ENCODE peak calls at places on chromosomes 1 and 21, in nine cellular contexts. One of them, this sample, is unnamed.

GRCh38 chr21:24225432-24225831 is 1381.8 kb downstream of the MRPL39 start:
- DNase-seq in GM19239: no peak
- DNase-seq in HS-5: peak
- DNase-seq in WERI-Rb-1: no peak
- DNase-seq in activated T-cell treated with anti-CD3 and anti-CD28 coated beads, Interleukin-2, amount 50 U/mL, for 72 hours: no peak
- DNase-seq in islet precursor cell: no peak
- DNase-seq in ACHN: no peak
- DNase-seq in stimulated activated CD4-positive, alpha-beta T cell treated with anti-CD3 and anti-CD28 coated beads, Interleukin-2, amount 100 ng/mL, for 24 hours: no peak
- DNase-seq in NT2/D1: no peak
- DNase-seq in this sample: no peak

GRCh38 chr1:166063701-166064100 is 103.1 kb downstream of the FAM78B start:
- DNase-seq in GM19239: no peak
- DNase-seq in HS-5: no peak
- DNase-seq in WERI-Rb-1: no peak
- DNase-seq in activated T-cell treated with anti-CD3 and anti-CD28 coated beads, Interleukin-2, amount 50 U/mL, for 72 hours: no peak
- DNase-seq in islet precursor cell: no peak
- DNase-seq in ACHN: no peak
- DNase-seq in stimulated activated CD4-positive, alpha-beta T cell treated with anti-CD3 and anti-CD28 coated beads, Interleukin-2, amount 100 ng/mL, for 24 hours: no peak
- DNase-seq in NT2/D1: no peak
- DNase-seq in this sample: no peak

GRCh38 chr1:240559781-240560180 is 52.2 kb downstream of the GREM2 start:
- DNase-seq in GM19239: no peak
- DNase-seq in HS-5: no peak
- DNase-seq in WERI-Rb-1: no peak
- DNase-seq in activated T-cell treated with anti-CD3 and anti-CD28 coated beads, Interleukin-2, amount 50 U/mL, for 72 hours: no peak
- DNase-seq in islet precursor cell: no peak
- DNase-seq in ACHN: no peak
- DNase-seq in stimulated activated CD4-positive, alpha-beta T cell treated with anti-CD3 and anti-CD28 coated beads, Interleukin-2, amount 100 ng/mL, for 24 hours: no peak
- DNase-seq in NT2/D1: no peak
- DNase-seq in this sample: no peak

GRCh38 chr1:227728059-227728891 is 6.8 kb downstream of the JMJD4 start:
- DNase-seq in GM19239: peak
- DNase-seq in HS-5: no peak
- DNase-seq in WERI-Rb-1: peak
- DNase-seq in activated T-cell treated with anti-CD3 and anti-CD28 coated beads, Interleukin-2, amount 50 U/mL, for 72 hours: peak
- DNase-seq in islet precursor cell: peak
- DNase-seq in ACHN: peak
- DNase-seq in stimulated activated CD4-positive, alpha-beta T cell treated with anti-CD3 and anti-CD28 coated beads, Interleukin-2, amount 100 ng/mL, for 24 hours: peak
- DNase-seq in NT2/D1: peak
- DNase-seq in this sample: peak

GRCh38 chr1:35832515-35832914 is 24.7 kb downstream of the AGO4 start:
- DNase-seq in GM19239: no peak
- DNase-seq in HS-5: no peak
- DNase-seq in WERI-Rb-1: no peak
- DNase-seq in activated T-cell treated with anti-CD3 and anti-CD28 coated beads, Interleukin-2, amount 50 U/mL, for 72 hours: no peak
- DNase-seq in islet precursor cell: no peak
- DNase-seq in ACHN: no peak
- DNase-seq in stimulated activated CD4-positive, alpha-beta T cell treated with anti-CD3 and anti-CD28 coated beads, Interleukin-2, amount 100 ng/mL, for 24 hours: no peak
- DNase-seq in NT2/D1: no peak
- DNase-seq in this sample: no peak

GRCh38 chr1:180577361-180577760 is 18.6 kb downstream of the OVAAL start:
- DNase-seq in GM19239: no peak
- DNase-seq in HS-5: no peak
- DNase-seq in WERI-Rb-1: no peak
- DNase-seq in activated T-cell treated with anti-CD3 and anti-CD28 coated beads, Interleukin-2, amount 50 U/mL, for 72 hours: no peak
- DNase-seq in islet precursor cell: no peak
- DNase-seq in ACHN: no peak
- DNase-seq in stimulated activated CD4-positive, alpha-beta T cell treated with anti-CD3 and anti-CD28 coated beads, Interleukin-2, amount 100 ng/mL, for 24 hours: no peak
- DNase-seq in NT2/D1: no peak
- DNase-seq in this sample: no peak

GRCh38 chr1:3472088-3472850 is 17.8 kb downstream of the ARHGEF16 start:
- DNase-seq in GM19239: no peak
- DNase-seq in HS-5: no peak
- DNase-seq in WERI-Rb-1: no peak
- DNase-seq in activated T-cell treated with anti-CD3 and anti-CD28 coated beads, Interleukin-2, amount 50 U/mL, for 72 hours: no peak
- DNase-seq in islet precursor cell: no peak
- DNase-seq in ACHN: no peak
- DNase-seq in stimulated activated CD4-positive, alpha-beta T cell treated with anti-CD3 and anti-CD28 coated beads, Interleukin-2, amount 100 ng/mL, for 24 hours: no peak
- DNase-seq in NT2/D1: no peak
- DNase-seq in this sample: no peak

GRCh38 chr1:170240409-170240808 is 94.7 kb downstream of the NTMT2 start:
- DNase-seq in GM19239: no peak
- DNase-seq in HS-5: no peak
- DNase-seq in WERI-Rb-1: no peak
- DNase-seq in activated T-cell treated with anti-CD3 and anti-CD28 coated beads, Interleukin-2, amount 50 U/mL, for 72 hours: no peak
- DNase-seq in islet precursor cell: no peak
- DNase-seq in ACHN: no peak
- DNase-seq in stimulated activated CD4-positive, alpha-beta T cell treated with anti-CD3 and anti-CD28 coated beads, Interleukin-2, amount 100 ng/mL, for 24 hours: no peak
- DNase-seq in NT2/D1: no peak
- DNase-seq in this sample: no peak

GRCh38 chr21:43984905-43985689 is 27.0 kb upstream of the TRAPPC10 start:
- DNase-seq in GM19239: no peak
- DNase-seq in HS-5: no peak
- DNase-seq in WERI-Rb-1: no peak
- DNase-seq in activated T-cell treated with anti-CD3 and anti-CD28 coated beads, Interleukin-2, amount 50 U/mL, for 72 hours: no peak
- DNase-seq in islet precursor cell: no peak
- DNase-seq in ACHN: no peak
- DNase-seq in stimulated activated CD4-positive, alpha-beta T cell treated with anti-CD3 and anti-CD28 coated beads, Interleukin-2, amount 100 ng/mL, for 24 hours: no peak
- DNase-seq in NT2/D1: no peak
- DNase-seq in this sample: no peak

GRCh38 chr1:221223281-221223680 is 344.0 kb downstream of the HLX start:
- DNase-seq in GM19239: no peak
- DNase-seq in HS-5: no peak
- DNase-seq in WERI-Rb-1: no peak
- DNase-seq in activated T-cell treated with anti-CD3 and anti-CD28 coated beads, Interleukin-2, amount 50 U/mL, for 72 hours: no peak
- DNase-seq in islet precursor cell: no peak
- DNase-seq in ACHN: no peak
- DNase-seq in stimulated activated CD4-positive, alpha-beta T cell treated with anti-CD3 and anti-CD28 coated beads, Interleukin-2, amount 100 ng/mL, for 24 hours: no peak
- DNase-seq in NT2/D1: no peak
- DNase-seq in this sample: no peak

GRCh38 chr1:95852483-95853070 is 618.6 kb downstream of the RWDD3 start:
- DNase-seq in GM19239: no peak
- DNase-seq in HS-5: no peak
- DNase-seq in WERI-Rb-1: no peak
- DNase-seq in activated T-cell treated with anti-CD3 and anti-CD28 coated beads, Interleukin-2, amount 50 U/mL, for 72 hours: no peak
- DNase-seq in islet precursor cell: no peak
- DNase-seq in ACHN: no peak
- DNase-seq in stimulated activated CD4-positive, alpha-beta T cell treated with anti-CD3 and anti-CD28 coated beads, Interleukin-2, amount 100 ng/mL, for 24 hours: no peak
- DNase-seq in NT2/D1: no peak
- DNase-seq in this sample: no peak

GRCh38 chr1:165290143-165290542 is 66.4 kb downstream of the LMX1A start:
- DNase-seq in GM19239: no peak
- DNase-seq in HS-5: no peak
- DNase-seq in WERI-Rb-1: no peak
- DNase-seq in activated T-cell treated with anti-CD3 and anti-CD28 coated beads, Interleukin-2, amount 50 U/mL, for 72 hours: no peak
- DNase-seq in islet precursor cell: no peak
- DNase-seq in ACHN: no peak
- DNase-seq in stimulated activated CD4-positive, alpha-beta T cell treated with anti-CD3 and anti-CD28 coated beads, Interleukin-2, amount 100 ng/mL, for 24 hours: no peak
- DNase-seq in NT2/D1: no peak
- DNase-seq in this sample: no peak

GRCh38 chr1:24551290-24551859 is 4.5 kb upstream of the NCMAP start:
- DNase-seq in GM19239: no peak
- DNase-seq in HS-5: no peak
- DNase-seq in WERI-Rb-1: no peak
- DNase-seq in activated T-cell treated with anti-CD3 and anti-CD28 coated beads, Interleukin-2, amount 50 U/mL, for 72 hours: no peak
- DNase-seq in islet precursor cell: no peak
- DNase-seq in ACHN: no peak
- DNase-seq in stimulated activated CD4-positive, alpha-beta T cell treated with anti-CD3 and anti-CD28 coated beads, Interleukin-2, amount 100 ng/mL, for 24 hours: no peak
- DNase-seq in NT2/D1: no peak
- DNase-seq in this sample: no peak

GRCh38 chr21:22120616-22121266 is 1122.5 kb downstream of the NCAM2 start:
- DNase-seq in GM19239: no peak
- DNase-seq in HS-5: no peak
- DNase-seq in WERI-Rb-1: no peak
- DNase-seq in activated T-cell treated with anti-CD3 and anti-CD28 coated beads, Interleukin-2, amount 50 U/mL, for 72 hours: no peak
- DNase-seq in islet precursor cell: peak
- DNase-seq in ACHN: peak
- DNase-seq in stimulated activated CD4-positive, alpha-beta T cell treated with anti-CD3 and anti-CD28 coated beads, Interleukin-2, amount 100 ng/mL, for 24 hours: no peak
- DNase-seq in NT2/D1: peak
- DNase-seq in this sample: peak

GRCh38 chr1:44012411-44012810 is 18.9 kb downstream of the SLC6A9 start:
- DNase-seq in GM19239: no peak
- DNase-seq in HS-5: no peak
- DNase-seq in WERI-Rb-1: no peak
- DNase-seq in activated T-cell treated with anti-CD3 and anti-CD28 coated beads, Interleukin-2, amount 50 U/mL, for 72 hours: no peak
- DNase-seq in islet precursor cell: no peak
- DNase-seq in ACHN: no peak
- DNase-seq in stimulated activated CD4-positive, alpha-beta T cell treated with anti-CD3 and anti-CD28 coated beads, Interleukin-2, amount 100 ng/mL, for 24 hours: no peak
- DNase-seq in NT2/D1: no peak
- DNase-seq in this sample: no peak

GRCh38 chr1:206835186-206835585 is 30.2 kb upstream of the IL20 start:
- DNase-seq in GM19239: no peak
- DNase-seq in HS-5: no peak
- DNase-seq in WERI-Rb-1: no peak
- DNase-seq in activated T-cell treated with anti-CD3 and anti-CD28 coated beads, Interleukin-2, amount 50 U/mL, for 72 hours: no peak
- DNase-seq in islet precursor cell: no peak
- DNase-seq in ACHN: no peak
- DNase-seq in stimulated activated CD4-positive, alpha-beta T cell treated with anti-CD3 and anti-CD28 coated beads, Interleukin-2, amount 100 ng/mL, for 24 hours: no peak
- DNase-seq in NT2/D1: no peak
- DNase-seq in this sample: no peak

GRCh38 chr1:169052727-169053126 is 53.8 kb upstream of the ATP1B1 start:
- DNase-seq in GM19239: no peak
- DNase-seq in HS-5: no peak
- DNase-seq in WERI-Rb-1: no peak
- DNase-seq in activated T-cell treated with anti-CD3 and anti-CD28 coated beads, Interleukin-2, amount 50 U/mL, for 72 hours: no peak
- DNase-seq in islet precursor cell: no peak
- DNase-seq in ACHN: no peak
- DNase-seq in stimulated activated CD4-positive, alpha-beta T cell treated with anti-CD3 and anti-CD28 coated beads, Interleukin-2, amount 100 ng/mL, for 24 hours: no peak
- DNase-seq in NT2/D1: no peak
- DNase-seq in this sample: no peak

GRCh38 chr21:31912501-31912900 is 39.7 kb downstream of the HUNK start:
- DNase-seq in GM19239: no peak
- DNase-seq in HS-5: no peak
- DNase-seq in WERI-Rb-1: no peak
- DNase-seq in activated T-cell treated with anti-CD3 and anti-CD28 coated beads, Interleukin-2, amount 50 U/mL, for 72 hours: no peak
- DNase-seq in islet precursor cell: peak
- DNase-seq in ACHN: no peak
- DNase-seq in stimulated activated CD4-positive, alpha-beta T cell treated with anti-CD3 and anti-CD28 coated beads, Interleukin-2, amount 100 ng/mL, for 24 hours: no peak
- DNase-seq in NT2/D1: no peak
- DNase-seq in this sample: no peak

GRCh38 chr1:154398141-154398540 is 7.0 kb upstream of the IL6R start:
- DNase-seq in GM19239: no peak
- DNase-seq in HS-5: no peak
- DNase-seq in WERI-Rb-1: no peak
- DNase-seq in activated T-cell treated with anti-CD3 and anti-CD28 coated beads, Interleukin-2, amount 50 U/mL, for 72 hours: no peak
- DNase-seq in islet precursor cell: no peak
- DNase-seq in ACHN: no peak
- DNase-seq in stimulated activated CD4-positive, alpha-beta T cell treated with anti-CD3 and anti-CD28 coated beads, Interleukin-2, amount 100 ng/mL, for 24 hours: no peak
- DNase-seq in NT2/D1: no peak
- DNase-seq in this sample: no peak

GRCh38 chr1:15885269-15885668 is 37.8 kb downstream of the SPEN start:
- DNase-seq in GM19239: no peak
- DNase-seq in HS-5: no peak
- DNase-seq in WERI-Rb-1: no peak
- DNase-seq in activated T-cell treated with anti-CD3 and anti-CD28 coated beads, Interleukin-2, amount 50 U/mL, for 72 hours: no peak
- DNase-seq in islet precursor cell: no peak
- DNase-seq in ACHN: no peak
- DNase-seq in stimulated activated CD4-positive, alpha-beta T cell treated with anti-CD3 and anti-CD28 coated beads, Interleukin-2, amount 100 ng/mL, for 24 hours: no peak
- DNase-seq in NT2/D1: no peak
- DNase-seq in this sample: no peak

GRCh38 chr1:100535264-100535663 is 2.7 kb upstream of the GPR88 start:
- DNase-seq in GM19239: no peak
- DNase-seq in HS-5: no peak
- DNase-seq in WERI-Rb-1: no peak
- DNase-seq in activated T-cell treated with anti-CD3 and anti-CD28 coated beads, Interleukin-2, amount 50 U/mL, for 72 hours: no peak
- DNase-seq in islet precursor cell: no peak
- DNase-seq in ACHN: no peak
- DNase-seq in stimulated activated CD4-positive, alpha-beta T cell treated with anti-CD3 and anti-CD28 coated beads, Interleukin-2, amount 100 ng/mL, for 24 hours: no peak
- DNase-seq in NT2/D1: no peak
- DNase-seq in this sample: no peak

GRCh38 chr1:39508266-39508665 is 16.8 kb downstream of the BMP8A start:
- DNase-seq in GM19239: no peak
- DNase-seq in HS-5: no peak
- DNase-seq in WERI-Rb-1: no peak
- DNase-seq in activated T-cell treated with anti-CD3 and anti-CD28 coated beads, Interleukin-2, amount 50 U/mL, for 72 hours: no peak
- DNase-seq in islet precursor cell: peak
- DNase-seq in ACHN: no peak
- DNase-seq in stimulated activated CD4-positive, alpha-beta T cell treated with anti-CD3 and anti-CD28 coated beads, Interleukin-2, amount 100 ng/mL, for 24 hours: no peak
- DNase-seq in NT2/D1: no peak
- DNase-seq in this sample: no peak

GRCh38 chr1:172269084-172269483 is 151.4 kb upstream of the C1orf105 start:
- DNase-seq in GM19239: no peak
- DNase-seq in HS-5: no peak
- DNase-seq in WERI-Rb-1: no peak
- DNase-seq in activated T-cell treated with anti-CD3 and anti-CD28 coated beads, Interleukin-2, amount 50 U/mL, for 72 hours: no peak
- DNase-seq in islet precursor cell: no peak
- DNase-seq in ACHN: no peak
- DNase-seq in stimulated activated CD4-positive, alpha-beta T cell treated with anti-CD3 and anti-CD28 coated beads, Interleukin-2, amount 100 ng/mL, for 24 hours: no peak
- DNase-seq in NT2/D1: no peak
- DNase-seq in this sample: no peak

GRCh38 chr1:112524251-112524650 is 15.5 kb downstream of the WNT2B start:
- DNase-seq in GM19239: no peak
- DNase-seq in HS-5: no peak
- DNase-seq in WERI-Rb-1: no peak
- DNase-seq in activated T-cell treated with anti-CD3 and anti-CD28 coated beads, Interleukin-2, amount 50 U/mL, for 72 hours: no peak
- DNase-seq in islet precursor cell: peak
- DNase-seq in ACHN: peak
- DNase-seq in stimulated activated CD4-positive, alpha-beta T cell treated with anti-CD3 and anti-CD28 coated beads, Interleukin-2, amount 100 ng/mL, for 24 hours: no peak
- DNase-seq in NT2/D1: peak
- DNase-seq in this sample: no peak